ENCODE peak calls at places on chromosomes 7 and 10, in ten cellular contexts. Q, S, B, X, E, J, F, M, L and V are unnamed samples.

GRCh38 chr10:15419279-15419874 is 48.3 kb upstream of the FAM171A1 start:
- DNase-seq in Q (peak; percentile 42), S (no peak), B (no peak), X (no peak), E (peak; percentile 55), J (peak; percentile 28), F (peak; percentile 67), M (peak; percentile 32), L (peak; percentile 21), V (no peak)

GRCh38 chr7:133484135-133484534 is 231.3 kb downstream of the EXOC4 start:
- DNase-seq in Q (no peak), S (peak; percentile 48), B (no peak), X (no peak), E (peak; percentile 34), J (peak; percentile 20), F (no peak), M (peak; percentile 75), L (no peak), V (no peak)

GRCh38 chr7:28358423-28358868 is 53.9 kb upstream of the CREB5 start:
- DNase-seq in Q (no peak), S (no peak), B (no peak), X (no peak), E (peak; percentile 95), J (no peak), F (peak; percentile 99), M (peak; percentile 87), L (peak; percentile 97), V (no peak)

GRCh38 chr10:133357293-133358151 is at the start of gene FUOM:
- DNase-seq in Q (peak; percentile 68), S (peak; percentile 72), B (peak; percentile 39), X (peak; percentile 83), E (peak; percentile 81), J (peak; percentile 77), F (peak; percentile 69), M (peak; percentile 58), L (no peak), V (peak; percentile 75)

GRCh38 chr10:34666008-34666700 is 148.9 kb downstream of the PARD3 start:
- DNase-seq in Q (no peak), S (no peak), B (no peak), X (no peak), E (peak; percentile 91), J (no peak), F (peak; percentile 90), M (peak; percentile 50), L (peak; percentile 89), V (no peak)

GRCh38 chr10:76618641-76619040 is 1019.0 kb downstream of the KCNMA1 start:
- DNase-seq in Q (no peak), S (no peak), B (no peak), X (no peak), E (no peak), J (no peak), F (no peak), M (no peak), L (no peak), V (no peak)

GRCh38 chr10:11612004-11613001 is 853 bp upstream of the USP6NL start:
- DNase-seq in Q (no peak), S (no peak), B (no peak), X (no peak), E (no peak), J (no peak), F (peak; percentile 24), M (peak; percentile 36), L (no peak), V (no peak)

GRCh38 chr10:13873201-13873600 is 286.4 kb downstream of the PRPF18 start:
- DNase-seq in Q (no peak), S (no peak), B (no peak), X (no peak), E (no peak), J (no peak), F (no peak), M (no peak), L (no peak), V (no peak)

GRCh38 chr10:50275650-50276235 is 24.4 kb upstream of the ASAH2 start:
- DNase-seq in Q (peak; percentile 63), S (no peak), B (no peak), X (no peak), E (peak; percentile 21), J (peak; percentile 51), F (peak; percentile 49), M (peak; percentile 22), L (peak; percentile 28), V (peak; percentile 47)

GRCh38 chr7:30163231-30163894 is 28.6 kb downstream of the MTURN start:
- DNase-seq in Q (no peak), S (peak; percentile 38), B (no peak), X (no peak), E (no peak), J (peak; percentile 29), F (no peak), M (peak; percentile 31), L (no peak), V (peak; percentile 55)

GRCh38 chr7:135666156-135666555 is 3.8 kb downstream of the STMP1 start:
- DNase-seq in Q (no peak), S (no peak), B (no peak), X (no peak), E (no peak), J (no peak), F (peak; percentile 22), M (no peak), L (no peak), V (no peak)

GRCh38 chr10:28294169-28294532 is 8.7 kb downstream of the MPP7 start:
- DNase-seq in Q (no peak), S (no peak), B (no peak), X (no peak), E (no peak), J (no peak), F (no peak), M (no peak), L (no peak), V (no peak)

GRCh38 chr7:129775695-129776396 is 164.3 kb downstream of the NRF1 start:
- DNase-seq in Q (no peak), S (no peak), B (no peak), X (no peak), E (no peak), J (no peak), F (no peak), M (no peak), L (no peak), V (peak; percentile 17)

GRCh38 chr7:26759108-26759507 is 105.3 kb downstream of the SKAP2 start:
- DNase-seq in Q (no peak), S (no peak), B (no peak), X (no peak), E (no peak), J (no peak), F (no peak), M (no peak), L (no peak), V (no peak)

GRCh38 chr7:2052657-2053048 is 180.1 kb downstream of the MAD1L1 start:
- DNase-seq in Q (no peak), S (no peak), B (no peak), X (no peak), E (no peak), J (no peak), F (no peak), M (no peak), L (no peak), V (no peak)

GRCh38 chr7:86939197-86939814 is 120.1 kb downstream of the ELAPOR2 start:
- DNase-seq in Q (peak; percentile 68), S (no peak), B (no peak), X (no peak), E (peak; percentile 80), J (peak; percentile 36), F (peak; percentile 78), M (peak; percentile 88), L (peak; percentile 57), V (no peak)

GRCh38 chr10:60974463-60975149 is 30.6 kb upstream of the RHOBTB1 start:
- DNase-seq in Q (no peak), S (no peak), B (no peak), X (no peak), E (peak; percentile 17), J (no peak), F (peak; percentile 52), M (no peak), L (no peak), V (no peak)

GRCh38 chr10:122981066-122981464 is 864 bp downstream of the PSTK start:
- DNase-seq in Q (no peak), S (no peak), B (no peak), X (no peak), E (peak; percentile 45), J (no peak), F (peak; percentile 71), M (peak; percentile 43), L (peak; percentile 60), V (no peak)

GRCh38 chr10:78684954-78685353 is 383.8 kb upstream of the ZMIZ1 start:
- DNase-seq in Q (no peak), S (no peak), B (no peak), X (no peak), E (no peak), J (no peak), F (no peak), M (no peak), L (no peak), V (no peak)

GRCh38 chr10:117248700-117249465 is 8.0 kb downstream of the SLC18A2 start:
- DNase-seq in Q (no peak), S (no peak), B (no peak), X (no peak), E (peak; percentile 9), J (no peak), F (peak; percentile 17), M (no peak), L (no peak), V (no peak)

GRCh38 chr10:124719213-124719851 is 24.8 kb downstream of the FAM53B start:
- DNase-seq in Q (peak; percentile 43), S (peak; percentile 79), B (no peak), X (peak; percentile 74), E (peak; percentile 73), J (no peak), F (peak; percentile 83), M (peak; percentile 77), L (peak; percentile 81), V (peak; percentile 74)

GRCh38 chr10:91756286-91756685 is 41.9 kb upstream of the TNKS2 start:
- DNase-seq in Q (no peak), S (no peak), B (no peak), X (no peak), E (peak; percentile 55), J (no peak), F (peak; percentile 74), M (no peak), L (peak; percentile 35), V (no peak)

GRCh38 chr10:86225098-86225782 is 141.4 kb downstream of the GRID1 start:
- DNase-seq in Q (no peak), S (no peak), B (no peak), X (no peak), E (peak; percentile 91), J (no peak), F (peak; percentile 6), M (peak; percentile 49), L (peak; percentile 53), V (no peak)

GRCh38 chr7:41624818-41625217 is 78.1 kb downstream of the INHBA start:
- DNase-seq in Q (no peak), S (no peak), B (no peak), X (no peak), E (peak; percentile 4), J (no peak), F (peak; percentile 60), M (no peak), L (peak; percentile 35), V (no peak)

GRCh38 chr7:35652124-35652523 is 42.8 kb downstream of the HERPUD2 start:
- DNase-seq in Q (no peak), S (no peak), B (no peak), X (no peak), E (no peak), J (peak; percentile 44), F (no peak), M (no peak), L (no peak), V (no peak)

GRCh38 chr10:69055241-69055640 is 32.7 kb upstream of the SRGN start:
- DNase-seq in Q (no peak), S (no peak), B (no peak), X (no peak), E (no peak), J (no peak), F (no peak), M (no peak), L (no peak), V (no peak)

GRCh38 chr10:130257897-130258296 is 121.7 kb downstream of the GLRX3 start:
- DNase-seq in Q (no peak), S (no peak), B (no peak), X (no peak), E (no peak), J (no peak), F (no peak), M (no peak), L (no peak), V (no peak)

GRCh38 chr7:137146012-137146455 is 197.5 kb downstream of the PTN start:
- DNase-seq in Q (no peak), S (no peak), B (no peak), X (no peak), E (peak; percentile 85), J (no peak), F (peak; percentile 79), M (no peak), L (peak; percentile 77), V (no peak)